ENCODE peak calls at places on chromosomes 5 and 9, in six cellular contexts. One of them, this sample, is unnamed.

GRCh38 chr9:81379655-81380054 is 309.7 kb downstream of the TLE1 start:
- DNase-seq in A549: no peak
- DNase-seq in SK-N-SH: no peak
- DNase-seq in H1: no peak
- DNase-seq in K562: no peak
- DNase-seq in HepG2: no peak
- DNase-seq in this sample: peak

GRCh38 chr5:107636555-107636954 is 34.2 kb downstream of the EFNA5 start:
- DNase-seq in A549: no peak
- DNase-seq in SK-N-SH: no peak
- DNase-seq in H1: no peak
- DNase-seq in K562: no peak
- DNase-seq in HepG2: no peak
- DNase-seq in this sample: no peak

GRCh38 chr5:150000261-150000989 is at the start of the genes HMGXB3 and TIGD6:
- DNase-seq in A549: peak
- DNase-seq in SK-N-SH: peak
- DNase-seq in H1: peak
- DNase-seq in K562: peak
- DNase-seq in HepG2: peak
- DNase-seq in this sample: peak

GRCh38 chr5:83956386-83956785 is 235.7 kb upstream of the HAPLN1 start:
- DNase-seq in A549: no peak
- DNase-seq in SK-N-SH: no peak
- DNase-seq in H1: no peak
- DNase-seq in K562: no peak
- DNase-seq in HepG2: no peak
- DNase-seq in this sample: peak

GRCh38 chr9:117704024-117704575 is at the start of gene TLR4:
- DNase-seq in A549: no peak
- DNase-seq in SK-N-SH: no peak
- DNase-seq in H1: no peak
- DNase-seq in K562: no peak
- DNase-seq in HepG2: no peak
- DNase-seq in this sample: no peak

GRCh38 chr5:116382025-116382873 is 192.4 kb downstream of the SEMA6A start:
- DNase-seq in A549: no peak
- DNase-seq in SK-N-SH: no peak
- DNase-seq in H1: no peak
- DNase-seq in K562: no peak
- DNase-seq in HepG2: no peak
- DNase-seq in this sample: no peak

GRCh38 chr5:102048940-102049339 is 247.1 kb downstream of the SLCO4C1 start:
- DNase-seq in A549: no peak
- DNase-seq in SK-N-SH: peak
- DNase-seq in H1: no peak
- DNase-seq in K562: no peak
- DNase-seq in HepG2: no peak
- DNase-seq in this sample: no peak

GRCh38 chr5:96821260-96821916 is 13.6 kb upstream of the ERAP1 start:
- DNase-seq in A549: no peak
- DNase-seq in SK-N-SH: no peak
- DNase-seq in H1: no peak
- DNase-seq in K562: no peak
- DNase-seq in HepG2: no peak
- DNase-seq in this sample: peak

GRCh38 chr5:143228597-143229293 is 174.7 kb downstream of the NR3C1 start:
- DNase-seq in A549: no peak
- DNase-seq in SK-N-SH: no peak
- DNase-seq in H1: no peak
- DNase-seq in K562: no peak
- DNase-seq in HepG2: no peak
- DNase-seq in this sample: no peak

GRCh38 chr9:127074561-127075548 is 47.6 kb downstream of the ANGPTL2 start:
- DNase-seq in A549: no peak
- DNase-seq in SK-N-SH: no peak
- DNase-seq in H1: no peak
- DNase-seq in K562: no peak
- DNase-seq in HepG2: no peak
- DNase-seq in this sample: no peak

GRCh38 chr9:127398715-127399400 is 1.9 kb downstream of the SLC2A8 start:
- DNase-seq in A549: no peak
- DNase-seq in SK-N-SH: no peak
- DNase-seq in H1: no peak
- DNase-seq in K562: no peak
- DNase-seq in HepG2: no peak
- DNase-seq in this sample: no peak

GRCh38 chr9:89695441-89695891 is 90.7 kb downstream of the GADD45G start:
- DNase-seq in A549: no peak
- DNase-seq in SK-N-SH: no peak
- DNase-seq in H1: no peak
- DNase-seq in K562: no peak
- DNase-seq in HepG2: no peak
- DNase-seq in this sample: no peak

GRCh38 chr5:40755093-40755406 is 711 bp downstream of the TTC33 start:
- DNase-seq in A549: peak
- DNase-seq in SK-N-SH: peak
- DNase-seq in H1: no peak
- DNase-seq in K562: peak
- DNase-seq in HepG2: peak
- DNase-seq in this sample: peak

GRCh38 chr9:36935768-36936497 is 98.1 kb downstream of the PAX5 start:
- DNase-seq in A549: no peak
- DNase-seq in SK-N-SH: no peak
- DNase-seq in H1: no peak
- DNase-seq in K562: no peak
- DNase-seq in HepG2: no peak
- DNase-seq in this sample: no peak

GRCh38 chr9:127612993-127613954 is 1.2 kb downstream of the STXBP1 start:
- DNase-seq in A549: peak
- DNase-seq in SK-N-SH: peak
- DNase-seq in H1: no peak
- DNase-seq in K562: peak
- DNase-seq in HepG2: no peak
- DNase-seq in this sample: peak

GRCh38 chr5:132180134-132180745 is 47.4 kb downstream of the P4HA2 start:
- DNase-seq in A549: peak
- DNase-seq in SK-N-SH: peak
- DNase-seq in H1: no peak
- DNase-seq in K562: peak
- DNase-seq in HepG2: peak
- DNase-seq in this sample: peak

GRCh38 chr9:121769939-121770338 is 118.5 kb downstream of the DAB2IP start:
- DNase-seq in A549: no peak
- DNase-seq in SK-N-SH: no peak
- DNase-seq in H1: no peak
- DNase-seq in K562: no peak
- DNase-seq in HepG2: no peak
- DNase-seq in this sample: no peak

GRCh38 chr5:95191330-95191729 is 93.6 kb downstream of the MCTP1 start:
- DNase-seq in A549: no peak
- DNase-seq in SK-N-SH: no peak
- DNase-seq in H1: no peak
- DNase-seq in K562: no peak
- DNase-seq in HepG2: no peak
- DNase-seq in this sample: no peak

GRCh38 chr5:31671339-31671741 is 32.4 kb downstream of the PDZD2 start:
- DNase-seq in A549: no peak
- DNase-seq in SK-N-SH: no peak
- DNase-seq in H1: no peak
- DNase-seq in K562: no peak
- DNase-seq in HepG2: no peak
- DNase-seq in this sample: no peak

GRCh38 chr5:39478851-39479250 is 54.1 kb upstream of the DAB2 start:
- DNase-seq in A549: no peak
- DNase-seq in SK-N-SH: no peak
- DNase-seq in H1: no peak
- DNase-seq in K562: no peak
- DNase-seq in HepG2: no peak
- DNase-seq in this sample: peak

GRCh38 chr5:150530992-150531588 is 23.2 kb downstream of the NDST1 start:
- DNase-seq in A549: no peak
- DNase-seq in SK-N-SH: no peak
- DNase-seq in H1: no peak
- DNase-seq in K562: no peak
- DNase-seq in HepG2: no peak
- DNase-seq in this sample: no peak

GRCh38 chr5:122738088-122738487 is 36.8 kb upstream of the SNX2 start:
- DNase-seq in A549: no peak
- DNase-seq in SK-N-SH: no peak
- DNase-seq in H1: no peak
- DNase-seq in K562: no peak
- DNase-seq in HepG2: no peak
- DNase-seq in this sample: no peak

GRCh38 chr5:126449751-126450271 is 26.6 kb downstream of the GRAMD2B start:
- DNase-seq in A549: no peak
- DNase-seq in SK-N-SH: no peak
- DNase-seq in H1: no peak
- DNase-seq in K562: peak
- DNase-seq in HepG2: no peak
- DNase-seq in this sample: peak
- TF ChIP-seq RFX5 in A549: no peak
- TF ChIP-seq RFX5 in SK-N-SH: no peak
- TF ChIP-seq RFX5 in H1: no peak
- TF ChIP-seq RFX5 in K562: no peak
- TF ChIP-seq RFX5 in HepG2: no peak
- TF ChIP-seq RFX5 in this sample: no peak

DNA sequence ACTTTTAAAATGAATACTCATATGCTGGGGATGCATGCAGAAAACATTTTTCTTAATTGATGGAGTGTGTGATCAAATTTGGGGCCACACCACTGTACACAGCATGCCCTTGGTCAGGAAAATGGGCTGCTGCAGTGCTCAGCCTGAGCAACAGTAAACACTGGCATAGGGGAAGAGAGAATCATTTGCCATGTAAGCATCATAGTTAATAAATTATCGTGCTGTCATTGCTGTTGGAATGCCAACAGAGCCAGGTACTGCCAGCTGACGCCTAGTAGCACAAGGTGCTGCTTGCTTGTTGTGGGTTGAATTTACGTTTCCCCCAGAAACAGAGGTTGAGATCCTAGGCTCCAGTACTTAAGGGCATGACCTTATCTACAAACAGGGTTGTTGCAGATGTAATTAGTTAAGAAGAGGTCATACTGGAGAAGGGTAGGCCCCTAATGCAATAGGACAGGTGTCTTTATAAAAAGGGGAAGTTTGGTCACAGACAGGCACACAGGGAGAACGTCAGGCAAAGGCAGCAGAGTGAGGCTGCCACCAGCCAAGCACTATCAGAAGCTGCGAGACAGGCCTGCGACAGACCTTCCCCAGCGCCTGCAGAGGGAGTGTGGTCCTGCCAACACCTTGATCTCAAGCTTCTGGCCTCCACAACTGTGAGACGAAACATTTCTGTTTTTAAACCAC is 25.3 kb downstream of the DAP start:
- DNase-seq in A549: no peak
- DNase-seq in SK-N-SH: no peak
- DNase-seq in H1: no peak
- DNase-seq in K562: peak
- DNase-seq in HepG2: no peak
- DNase-seq in this sample: no peak
- TF ChIP-seq RFX5 in A549: no peak
- TF ChIP-seq RFX5 in SK-N-SH: no peak
- TF ChIP-seq RFX5 in H1: no peak
- TF ChIP-seq RFX5 in K562: no peak
- TF ChIP-seq RFX5 in HepG2: no peak
- TF ChIP-seq RFX5 in this sample: no peak

GRCh38 chr5:43245724-43246385 is 53.8 kb downstream of the NIM1K start:
- DNase-seq in A549: no peak
- DNase-seq in SK-N-SH: no peak
- DNase-seq in H1: no peak
- DNase-seq in K562: no peak
- DNase-seq in HepG2: no peak
- DNase-seq in this sample: no peak
- TF ChIP-seq RFX5 in A549: no peak
- TF ChIP-seq RFX5 in SK-N-SH: no peak
- TF ChIP-seq RFX5 in H1: no peak
- TF ChIP-seq RFX5 in K562: no peak
- TF ChIP-seq RFX5 in HepG2: no peak
- TF ChIP-seq RFX5 in this sample: no peak

DNA sequence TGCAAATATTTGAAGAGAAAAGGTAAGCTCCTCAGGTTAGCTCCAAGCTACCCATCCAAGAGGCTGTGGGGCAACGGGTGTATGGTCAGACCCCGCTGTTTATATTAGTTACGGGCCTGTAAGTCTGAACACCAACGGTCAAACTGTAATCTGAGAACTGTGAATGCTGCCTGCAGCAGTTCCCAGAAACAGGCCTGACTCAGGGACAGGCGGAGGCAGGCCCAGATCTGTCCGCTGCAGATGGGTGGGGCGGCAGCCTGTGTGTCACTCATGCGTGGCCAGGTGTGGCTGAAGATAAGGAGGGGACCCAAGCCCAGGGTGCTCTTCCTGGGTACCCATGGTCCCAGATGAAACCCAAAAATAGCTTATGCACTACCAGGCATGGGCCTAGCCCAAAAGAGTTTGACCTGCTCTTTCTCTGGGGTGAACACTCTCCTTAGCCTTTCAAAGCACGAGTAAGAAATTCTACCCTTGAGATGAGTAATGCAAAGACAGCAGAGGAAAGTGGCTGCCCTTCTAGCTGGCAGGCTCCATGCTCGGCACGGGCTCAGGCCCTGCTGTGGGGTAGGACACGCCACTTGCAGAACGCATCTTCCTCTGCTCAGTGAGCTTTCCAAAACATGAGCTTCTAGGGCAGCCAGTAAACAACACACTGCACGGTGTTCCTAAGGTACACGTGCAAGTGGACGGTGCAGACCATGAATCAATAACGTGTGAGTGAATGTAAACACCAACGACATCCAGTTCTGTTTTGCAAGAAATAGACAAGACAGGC is 9.1 kb downstream of the UBAC1 start:
- DNase-seq in A549: no peak
- DNase-seq in SK-N-SH: no peak
- DNase-seq in H1: no peak
- DNase-seq in K562: peak
- DNase-seq in HepG2: no peak
- DNase-seq in this sample: peak
- TF ChIP-seq RFX5 in A549: no peak
- TF ChIP-seq RFX5 in SK-N-SH: no peak
- TF ChIP-seq RFX5 in H1: no peak
- TF ChIP-seq RFX5 in K562: no peak
- TF ChIP-seq RFX5 in HepG2: no peak
- TF ChIP-seq RFX5 in this sample: no peak

DNA sequence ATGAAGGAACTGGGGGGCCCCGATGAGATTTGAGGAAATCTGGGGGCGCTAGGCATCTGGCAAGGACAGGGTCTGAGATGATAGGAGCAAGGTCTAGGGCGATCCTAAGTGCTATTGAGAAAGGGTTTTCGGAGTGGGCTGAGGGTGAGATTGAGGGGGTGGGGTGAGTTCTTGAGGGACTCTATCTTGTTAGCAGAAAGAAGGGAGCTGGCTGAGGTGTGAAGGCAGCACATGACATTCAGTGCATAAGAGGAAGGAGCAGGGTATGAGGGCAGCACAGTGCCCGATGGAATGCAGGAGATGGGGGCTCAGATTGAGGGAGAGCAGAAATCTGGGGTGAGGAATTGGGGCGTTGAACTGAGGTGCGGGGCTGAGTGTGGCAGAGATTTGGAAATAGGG is 656 bp downstream of the TRIM32 start:
- DNase-seq in A549: peak
- DNase-seq in SK-N-SH: no peak
- DNase-seq in H1: no peak
- DNase-seq in K562: peak
- DNase-seq in HepG2: no peak
- DNase-seq in this sample: no peak
- TF ChIP-seq RFX5 in A549: no peak
- TF ChIP-seq RFX5 in SK-N-SH: no peak
- TF ChIP-seq RFX5 in H1: no peak
- TF ChIP-seq RFX5 in K562: no peak
- TF ChIP-seq RFX5 in HepG2: no peak
- TF ChIP-seq RFX5 in this sample: no peak

GRCh38 chr9:92666912-92667532 is 2.9 kb downstream of the IPPK start:
- DNase-seq in A549: no peak
- DNase-seq in SK-N-SH: no peak
- DNase-seq in H1: no peak
- DNase-seq in K562: no peak
- DNase-seq in HepG2: no peak
- DNase-seq in this sample: no peak
- TF ChIP-seq RFX5 in A549: no peak
- TF ChIP-seq RFX5 in SK-N-SH: no peak
- TF ChIP-seq RFX5 in H1: no peak
- TF ChIP-seq RFX5 in K562: no peak
- TF ChIP-seq RFX5 in HepG2: no peak
- TF ChIP-seq RFX5 in this sample: no peak